ENCODE peak calls at places on chromosomes 16 and 17, in eight cellular contexts. Q, W, V, U, F, Y, T and G are unnamed samples.

GRCh38 chr17:4006745-4007211 is 42.5 kb upstream of the ATP2A3 start:
- DNase-seq in Q (no peak), V (no peak), W (no peak), F (no peak), Y (no peak), T (no peak), U (no peak), G (peak)

GRCh38 chr17:49887744-49888360 is 40.0 kb upstream of the TAC4 start:
- DNase-seq in F (no peak), W (no peak), V (no peak), Q (no peak), U (no peak), T (no peak), Y (no peak), G (no peak)

GRCh38 chr17:48555183-48555615 is 10.3 kb upstream of the HOXB2 start:
- DNase-seq in T (no peak), Q (no peak), W (no peak), U (no peak), V (peak), F (no peak), Y (no peak), G (no peak)

GRCh38 chr17:82287849-82288601 is 14.5 kb upstream of the CSNK1D start:
- DNase-seq in U (no peak), W (no peak), F (no peak), T (peak), V (peak), Q (no peak), Y (no peak), G (peak)

GRCh38 chr16:81442220-81442908 is 2.2 kb upstream of the CMIP start:
- DNase-seq in F (no peak), U (no peak), W (no peak), V (no peak), Q (no peak), Y (no peak), T (no peak), G (no peak)

GRCh38 chr17:356671-357434 is 4.2 kb upstream of the RPH3AL start:
- DNase-seq in Y (no peak), Q (no peak), T (no peak), W (no peak), F (no peak), U (no peak), V (no peak), G (no peak)

GRCh38 chr16:11016993-11017392 is 72.6 kb downstream of the CLEC16A start:
- DNase-seq in V (peak), W (peak), Y (no peak), Q (no peak), F (no peak), T (no peak), U (peak), G (peak)

GRCh38 chr17:82372591-82373452 is 1.3 kb downstream of the UTS2R start:
- DNase-seq in V (no peak), W (no peak), Y (no peak), F (no peak), Q (no peak), T (no peak), U (no peak), G (no peak)

GRCh38 chr17:34797724-34798123 is 163.5 kb downstream of the CCT6B start:
- DNase-seq in Q (no peak), U (no peak), Y (no peak), T (no peak), V (no peak), F (peak), W (peak), G (no peak)

GRCh38 chr16:88121886-88122580 is 170.8 kb downstream of the BANP start:
- DNase-seq in V (no peak), T (no peak), Y (no peak), W (no peak), Q (no peak), U (no peak), F (no peak), G (no peak)

GRCh38 chr16:3690991-3691720 is 26.2 kb downstream of the TRAP1 start:
- DNase-seq in W (no peak), V (no peak), F (no peak), Y (no peak), Q (no peak), U (no peak), T (no peak), G (no peak)

GRCh38 chr17:8991514-8992285 is 26.2 kb upstream of the PIK3R5 start:
- DNase-seq in W (peak), U (peak), F (peak), V (peak), T (peak), Q (peak), Y (peak), G (peak)

GRCh38 chr17:78494189-78494960 is 82.8 kb downstream of the DNAH17 start:
- DNase-seq in Q (no peak), T (no peak), Y (no peak), U (no peak), W (no peak), F (no peak), V (no peak), G (no peak)

GRCh38 chr16:72066747-72067146 is 3.7 kb downstream of the HPR start:
- DNase-seq in Q (no peak), U (no peak), W (no peak), V (no peak), T (peak), Y (peak), F (no peak), G (no peak)

GRCh38 chr16:75942351-75942750 is 216.1 kb upstream of the CPHXL start:
- DNase-seq in F (no peak), W (no peak), U (no peak), T (no peak), Q (no peak), V (no peak), Y (no peak), G (no peak)

GRCh38 chr17:33469911-33470310 is 176.8 kb upstream of the ASIC2 start:
- DNase-seq in F (no peak), V (peak), Y (no peak), T (peak), U (no peak), W (no peak), Q (no peak), G (peak)

GRCh38 chr17:82753201-82753464 is 1.3 kb downstream of the TBCD start:
- DNase-seq in T (no peak), Q (no peak), W (no peak), V (no peak), U (no peak), F (no peak), Y (no peak), G (no peak)

GRCh38 chr17:17792551-17793377 is 44.0 kb downstream of the SREBF1 start:
- DNase-seq in Q (peak), F (no peak), Y (peak), T (no peak), V (no peak), U (no peak), W (peak), G (no peak)

GRCh38 chr17:16027708-16028584 is 28.3 kb downstream of the TTC19 start:
- DNase-seq in V (peak), W (peak), T (peak), F (peak), Q (no peak), U (no peak), Y (peak), G (no peak)

GRCh38 chr17:29718446-29719039 is 95.8 kb upstream of the CORO6 start:
- DNase-seq in V (no peak), F (no peak), W (no peak), Q (no peak), U (no peak), T (no peak), Y (no peak), G (no peak)

GRCh38 chr16:9775994-9776393 is 406.2 kb downstream of the GRIN2A start:
- DNase-seq in U (no peak), Y (no peak), F (no peak), V (no peak), Q (no peak), T (no peak), W (no peak), G (no peak)

GRCh38 chr17:60750645-60751044 is 73.0 kb downstream of the BCAS3 start:
- DNase-seq in U (no peak), T (no peak), W (no peak), Q (no peak), F (no peak), V (no peak), Y (no peak), G (no peak)

GRCh38 chr16:83676056-83676455 is 131.7 kb upstream of the HSBP1 start:
- DNase-seq in Q (no peak), Y (no peak), V (no peak), W (no peak), T (no peak), U (no peak), F (no peak), G (no peak)

GRCh38 chr16:75065808-75066149 is 50.8 kb downstream of the LDHD start:
- DNase-seq in V (no peak), W (no peak), Q (no peak), U (no peak), Y (no peak), T (no peak), F (no peak), G (no peak)

GRCh38 chr16:6091021-6091420 is 993.4 kb upstream of the EEF2KMT start:
- DNase-seq in U (no peak), F (no peak), V (no peak), Q (no peak), T (no peak), W (no peak), Y (no peak), G (no peak)

GRCh38 chr17:59366773-59367656 is 35.6 kb downstream of the YPEL2 start:
- DNase-seq in T (no peak), F (no peak), Q (no peak), W (no peak), U (no peak), Y (no peak), V (no peak), G (peak)

GRCh38 chr16:30992381-30992780 is 7.4 kb downstream of the HSD3B7 start:
- DNase-seq in Q (no peak), Y (no peak), V (no peak), T (no peak), F (no peak), W (no peak), U (no peak), G (no peak)

GRCh38 chr16:88456356-88457292 is 3.5 kb downstream of the ZFPM1 start:
- DNase-seq in V (no peak), Q (no peak), U (no peak), W (peak), F (peak), T (no peak), Y (peak), G (no peak)

GRCh38 chr16:69823831-69824563 is 61.9 kb downstream of the WWP2 start:
- DNase-seq in W (no peak), F (no peak), U (no peak), Q (no peak), V (no peak), T (no peak), Y (no peak), G (peak)

GRCh38 chr16:59067207-59067606 is 333.1 kb upstream of the GOT2 start:
- DNase-seq in Q (no peak), F (no peak), W (no peak), U (no peak), Y (no peak), V (no peak), T (peak), G (no peak)

GRCh38 chr16:30621765-30622164 is 11.6 kb upstream of the ZNF689 start:
- DNase-seq in V (no peak), T (no peak), Y (no peak), W (no peak), Q (no peak), F (no peak), U (no peak), G (no peak)